ENCODE peak calls at places on chromosome 4, in eight cellular contexts. L, T, F, B, A, J, Q and V are unnamed samples. For H3K27me3, the result is how much of the 10 kb centered on the place peaks cover.

GRCh38 chr4:165404696-165405095 is 25.9 kb downstream of the CPE start:
- DNase-seq in L (no peak), T (no peak), F (no peak), B (no peak), A (no peak), J (no peak), Q (no peak), V (no peak)

GRCh38 chr4:87270144-87270543 is 49.7 kb upstream of the KLHL8 start:
- DNase-seq in L (no peak), T (peak), F (no peak), B (no peak), A (no peak), J (peak), Q (no peak), V (no peak)

GRCh38 chr4:97457253-97457652 is 686.0 kb downstream of the STPG2 start:
- DNase-seq in L (no peak), T (no peak), F (no peak), B (no peak), A (no peak), J (no peak), Q (no peak), V (no peak)

GRCh38 chr4:92172203-92172602 is 131.6 kb upstream of the GRID2 start:
- DNase-seq in L (no peak), T (no peak), F (no peak), B (no peak), A (no peak), J (no peak), Q (no peak), V (no peak)

GRCh38 chr4:85725727-85726170 is 250.8 kb downstream of the ARHGAP24 start:
- DNase-seq in L (peak), T (no peak), F (peak), B (peak), A (peak), J (peak), Q (no peak), V (no peak)

GRCh38 chr4:119690871-119691270 is 62.3 kb upstream of the PDE5A start:
- DNase-seq in L (peak), T (no peak), F (no peak), B (no peak), A (no peak), J (no peak), Q (no peak), V (no peak)

GRCh38 chr4:52566136-52567031 is 92.7 kb downstream of the USP46 start:
- DNase-seq in L (no peak), T (no peak), F (no peak), B (no peak), A (no peak), J (no peak), Q (no peak), V (no peak)

GRCh38 chr4:65665951-65666523 is 4.3 kb downstream of the EPHA5 start:
- DNase-seq in L (no peak), T (no peak), F (no peak), B (no peak), A (no peak), J (no peak), Q (no peak), V (no peak)

GRCh38 chr4:122041312-122041711 is 89.5 kb upstream of the TRPC3 start:
- DNase-seq in L (no peak), T (no peak), F (no peak), B (no peak), A (no peak), J (no peak), Q (no peak), V (no peak)

GRCh38 chr4:111537861-111538260 is 607.4 kb upstream of the FAM241A start:
- DNase-seq in L (no peak), T (no peak), F (no peak), B (no peak), A (no peak), J (no peak), Q (no peak), V (no peak)

DNA sequence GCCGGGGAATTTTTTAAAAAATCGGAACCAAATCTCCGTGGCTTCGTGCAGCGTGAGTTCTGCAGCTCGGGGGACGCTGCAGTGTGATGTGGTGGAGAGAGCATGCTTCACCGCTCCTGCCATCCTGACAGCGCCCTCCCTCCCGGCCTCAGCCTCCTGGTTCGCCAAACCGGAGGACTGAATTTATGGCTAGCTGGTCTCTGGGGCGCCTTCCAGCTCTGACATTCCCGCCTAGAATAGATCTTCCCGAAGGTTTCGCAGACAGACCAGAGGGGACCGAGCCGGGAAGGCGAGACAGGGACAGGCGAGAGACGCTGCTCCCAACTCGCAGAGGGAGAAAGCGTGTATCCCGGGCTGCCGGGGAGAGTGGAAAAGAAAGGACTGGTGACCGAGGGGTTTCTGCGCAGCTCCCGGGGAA is 25.9 kb downstream of the HOPX start:
- DNase-seq in L (no peak), T (peak), F (no peak), B (no peak), A (peak), J (peak), Q (peak), V (no peak)
- H3K27ac ChIP-seq in L (no peak), T (no peak), F (no peak), B (no peak), A (peak), J (no peak), Q (no peak), V (no peak)

GRCh38 chr4:38023347-38024202 is 63.4 kb downstream of the PTTG2 start:
- DNase-seq in L (no peak), T (peak), F (no peak), B (no peak), A (no peak), J (no peak), Q (no peak), V (no peak)
- H3K4me3 ChIP-seq in L (no peak), T (no peak), F (no peak), B (no peak), A (no peak), J (no peak), Q (no peak), V (no peak)

GRCh38 chr4:3713817-3714641 is 52.2 kb upstream of the ADRA2C start:
- DNase-seq in L (no peak), T (no peak), F (no peak), B (no peak), A (peak), J (no peak), Q (no peak), V (no peak)
- H3K27me3 ChIP-seq in L (half or more), T (under half), F (under half), B (under half), A (under half), J (under half), Q (under half), V (under half)

DNA sequence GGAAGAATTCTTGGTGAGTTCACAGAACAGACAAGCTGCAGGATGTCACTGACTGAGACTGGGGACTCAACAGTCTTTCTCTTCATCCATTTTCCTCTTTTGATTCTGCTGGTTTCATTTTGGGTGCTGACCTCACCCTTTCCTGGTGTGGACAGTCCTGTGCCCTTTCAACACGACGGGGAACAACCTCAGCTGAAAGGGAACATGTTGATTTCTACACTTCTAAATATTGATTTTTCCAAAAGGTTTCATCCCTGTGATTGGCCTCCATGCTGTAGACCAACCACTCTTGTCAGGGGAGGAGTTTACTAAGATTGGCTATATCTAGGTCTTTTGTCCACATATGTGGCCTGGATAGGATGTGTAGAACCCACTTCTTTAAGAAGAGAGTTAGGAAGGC is 91.8 kb downstream of the SLC4A4 start:
- DNase-seq in L (no peak), T (no peak), F (no peak), B (no peak), A (no peak), J (no peak), Q (no peak), V (no peak)
- H3K27ac ChIP-seq in L (no peak), T (no peak), F (no peak), B (no peak), A (no peak), J (no peak), Q (no peak), V (no peak)

DNA sequence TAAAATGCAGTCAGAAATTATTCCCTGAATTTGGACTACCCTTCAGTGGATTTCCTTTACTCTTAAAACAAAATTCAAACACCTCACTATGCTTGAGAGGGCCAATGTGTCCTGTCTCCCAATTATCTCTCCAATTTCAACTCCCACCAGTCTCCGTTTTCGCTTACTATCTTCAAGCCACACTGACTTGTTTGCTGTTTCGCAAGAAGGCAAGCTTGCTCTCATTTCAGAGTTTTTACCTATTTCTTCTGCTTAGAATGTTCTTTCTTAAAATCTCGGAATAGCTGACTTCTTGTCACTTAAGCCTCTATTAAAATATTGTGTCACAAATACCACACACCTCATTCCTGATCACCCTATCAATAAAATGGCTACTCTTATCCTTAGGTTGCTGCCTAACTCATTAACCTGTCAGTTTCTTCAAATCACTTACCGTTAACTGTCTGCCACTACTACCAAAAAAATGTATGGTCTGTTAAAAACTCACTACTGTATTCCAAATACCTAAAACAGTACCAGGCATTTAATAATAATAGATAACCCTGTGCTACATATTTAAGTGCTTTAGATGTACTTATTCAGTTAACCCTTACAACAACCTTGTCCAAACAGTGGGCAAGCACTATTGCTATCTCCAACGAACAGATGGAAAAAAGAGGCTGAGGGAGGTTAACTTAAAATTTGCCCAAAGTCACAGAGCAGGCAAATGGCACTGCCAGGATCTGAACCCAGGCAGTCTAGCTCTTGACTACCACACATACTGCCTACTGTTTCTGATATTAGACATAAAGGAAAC is 2.9 kb downstream of the UBA6 start:
- DNase-seq in L (no peak), T (no peak), F (no peak), B (no peak), A (no peak), J (no peak), Q (no peak), V (no peak)
- H3K4me3 ChIP-seq in L (no peak), T (no peak), F (no peak), B (no peak), A (no peak), J (no peak), Q (no peak), V (no peak)

DNA sequence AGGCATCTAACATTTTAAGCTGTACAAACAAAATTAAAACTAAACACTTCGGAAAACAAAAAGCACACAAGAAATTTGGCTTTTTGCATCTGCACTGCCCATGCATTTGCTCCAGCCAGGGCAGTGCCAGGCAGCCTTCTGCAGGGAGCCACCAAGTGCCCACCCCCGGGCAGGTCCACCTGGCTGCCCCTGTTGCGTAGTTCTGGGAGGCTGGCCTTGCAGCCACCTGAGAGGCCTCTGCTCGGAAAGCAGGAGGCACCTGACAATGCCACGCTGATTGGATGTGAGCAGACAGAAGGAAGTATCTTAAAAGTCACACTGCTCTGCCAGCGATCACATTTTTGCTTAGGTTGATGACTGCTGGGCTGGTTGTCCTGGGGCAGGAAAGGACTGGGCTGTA is 3.5 kb downstream of the TMEM271 start:
- DNase-seq in L (no peak), T (no peak), F (no peak), B (no peak), A (no peak), J (no peak), Q (no peak), V (no peak)
- H3K27me3 ChIP-seq in L (under half), T (under half), F (under half), B (under half), A (under half), J (under half), Q (under half), V (under half)

GRCh38 chr4:88793473-88793872 is 95.8 kb upstream of the NAP1L5 start:
- DNase-seq in L (no peak), T (no peak), F (no peak), B (no peak), A (no peak), J (no peak), Q (no peak), V (no peak)

GRCh38 chr4:88792821-88793220 is 95.2 kb upstream of the NAP1L5 start:
- DNase-seq in L (no peak), T (no peak), F (no peak), B (no peak), A (no peak), J (no peak), Q (no peak), V (no peak)

GRCh38 chr4:88794087-88794486 is 96.5 kb upstream of the NAP1L5 start:
- DNase-seq in L (no peak), T (no peak), F (no peak), B (no peak), A (no peak), J (no peak), Q (no peak), V (no peak)

GRCh38 chr4:88791274-88791673 is 93.6 kb upstream of the NAP1L5 start:
- DNase-seq in L (peak), T (no peak), F (no peak), B (no peak), A (no peak), J (no peak), Q (no peak), V (peak)

GRCh38 chr4:88792268-88792781 is 94.7 kb upstream of the NAP1L5 start:
- DNase-seq in L (no peak), T (no peak), F (no peak), B (no peak), A (no peak), J (no peak), Q (no peak), V (no peak)
- H3K27ac ChIP-seq in L (no peak), T (peak), F (no peak), B (peak), A (peak), J (no peak), Q (no peak), V (no peak)

DNA sequence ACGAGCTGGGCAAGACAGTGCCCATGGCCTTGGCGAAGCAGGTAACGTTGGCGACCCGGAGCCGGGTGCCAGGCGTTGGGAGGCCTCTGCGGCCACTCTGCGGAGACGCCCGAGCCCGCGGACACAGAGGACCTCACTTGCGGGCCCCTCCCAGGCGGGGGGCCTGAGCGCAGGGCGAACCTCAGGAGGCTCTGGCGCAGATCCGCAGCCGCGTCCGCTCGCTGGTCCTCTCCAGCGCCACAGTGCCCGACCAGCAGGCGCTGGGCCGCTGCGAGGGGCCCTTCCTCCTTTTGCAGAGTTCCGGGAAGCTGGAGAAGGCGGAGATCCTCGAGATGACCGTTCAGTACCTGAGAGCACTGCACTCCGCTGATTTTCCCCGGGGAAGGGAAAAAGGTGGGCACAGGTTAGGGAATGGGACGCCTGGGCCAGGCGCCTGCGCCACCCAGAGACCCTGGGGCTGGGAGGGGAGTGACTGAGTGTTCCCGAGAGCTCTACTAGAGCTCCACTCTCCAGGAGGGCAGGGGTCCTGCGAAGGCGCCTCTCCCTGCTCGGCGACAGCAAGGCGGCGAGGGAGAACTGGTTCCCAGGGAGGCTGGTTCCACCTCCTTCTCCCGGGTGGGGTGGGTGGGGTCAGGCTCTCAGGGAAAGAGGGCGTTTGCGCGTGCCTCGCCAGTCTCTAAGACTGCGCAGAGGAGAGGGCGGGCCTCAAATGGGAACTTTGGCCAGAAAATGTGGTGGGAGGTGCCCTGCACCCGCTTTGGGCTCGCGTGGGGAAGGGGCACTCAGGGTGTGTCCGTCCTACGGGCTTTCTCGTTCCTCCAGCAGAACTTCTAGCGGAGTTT is 1.4 kb downstream of the HELT start:
- DNase-seq in L (no peak), T (peak), F (no peak), B (no peak), A (no peak), J (no peak), Q (no peak), V (no peak)
- H3K4me3 ChIP-seq in L (peak), T (no peak), F (no peak), B (no peak), A (peak), J (no peak), Q (no peak), V (no peak)

DNA sequence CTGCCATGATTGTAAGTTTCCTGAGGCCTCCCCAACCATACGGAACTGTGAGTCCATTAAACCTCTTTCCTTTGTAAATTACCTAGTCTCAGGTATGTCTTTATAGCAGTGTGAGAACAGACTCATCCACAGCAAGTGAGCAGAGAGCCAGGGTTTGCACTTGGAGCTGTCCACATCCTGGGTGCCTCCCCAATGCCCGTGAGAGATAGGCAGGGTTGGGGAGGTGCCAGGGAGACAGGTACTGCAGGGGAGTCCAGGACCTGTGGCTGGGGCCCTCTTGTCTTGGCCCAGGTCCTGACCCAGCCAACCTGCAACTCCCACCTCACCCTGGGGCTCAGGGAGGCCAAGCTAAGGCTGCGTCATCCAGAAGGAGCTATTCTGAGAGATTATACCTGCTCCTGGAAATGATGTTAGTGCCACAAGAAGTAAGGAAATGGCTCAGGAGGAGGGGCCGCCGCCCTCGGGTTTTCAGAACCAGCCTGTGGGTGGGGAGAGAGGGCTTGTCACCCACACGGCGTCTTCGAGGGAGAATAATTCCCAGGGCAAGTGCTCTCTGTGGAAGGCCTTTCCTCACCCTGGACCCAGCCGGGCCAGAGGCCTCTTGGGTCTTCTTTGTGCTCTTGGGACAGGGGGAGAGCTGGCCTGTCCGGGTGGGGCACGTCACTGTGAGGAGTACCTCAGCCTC is 66.5 kb downstream of the ADRA2C start:
- DNase-seq in L (no peak), T (no peak), F (peak), B (peak), A (peak), J (no peak), Q (no peak), V (no peak)
- H3K27me3 ChIP-seq in L (half or more), T (under half), F (under half), B (under half), A (under half), J (under half), Q (under half), V (under half)